ENCODE peak calls at places on chromosomes 3 and 15, in four cellular contexts. Y is astrocyte of the spinal cord, K is breast epithelium, S is psoas muscle. P is an unnamed sample.

GRCh38 chr3:160448845-160449659 is 534 bp downstream of the TRIM59 start:
- DNase-seq in Y (peak), K (no peak), S (no peak), P (peak)

GRCh38 chr3:28328188-28329151 is 20.1 kb upstream of the ZCWPW2 start:
- DNase-seq in Y (peak), K (no peak), S (no peak), P (peak)

GRCh38 chr15:59294961-59295741 is 77.5 kb downstream of the MYO1E start:
- DNase-seq in Y (peak), K (no peak), S (peak), P (peak)

GRCh38 chr3:45783667-45784066 is 12.7 kb downstream of the SLC6A20 start:
- DNase-seq in Y (no peak), K (no peak), S (no peak), P (no peak)

GRCh38 chr3:161264771-161265343 is 43.7 kb downstream of the NMD3 start:
- DNase-seq in Y (no peak), K (no peak), S (no peak), P (peak)

GRCh38 chr3:49022751-49023171 is 840 bp downstream of the NDUFAF3 start:
- DNase-seq in Y (no peak), K (no peak), S (no peak), P (no peak)

GRCh38 chr15:68318008-68318835 is 40.7 kb downstream of the FEM1B start:
- DNase-seq in Y (no peak), K (no peak), S (no peak), P (no peak)

GRCh38 chr15:31842532-31843195 is 187.7 kb upstream of the CHRNA7 start:
- DNase-seq in Y (no peak), K (no peak), S (no peak), P (no peak)

GRCh38 chr3:148930785-148931184 is 60.6 kb upstream of the GYG1 start:
- DNase-seq in Y (peak), K (no peak), S (no peak), P (peak)

GRCh38 chr3:10242182-10243065 is 5.8 kb upstream of the TATDN2 start:
- DNase-seq in Y (peak), K (no peak), S (no peak), P (no peak)

GRCh38 chr3:187616307-187616939 is 53.8 kb downstream of the SST start:
- DNase-seq in Y (peak), K (no peak), S (no peak), P (peak)

GRCh38 chr3:50542177-50543034 is 25.1 kb downstream of the C3orf18 start:
- DNase-seq in Y (peak), K (peak), S (peak), P (peak)

GRCh38 chr3:21944251-21944650 is 193.2 kb upstream of the ZNF385D start:
- DNase-seq in Y (peak), K (no peak), S (no peak), P (no peak)

GRCh38 chr15:39273805-39274411 is 307.0 kb upstream of the THBS1 start:
- DNase-seq in Y (peak), K (peak), S (no peak), P (peak)

GRCh38 chr15:62880278-62880677 is 162.3 kb upstream of the TPM1 start:
- DNase-seq in Y (no peak), K (no peak), S (no peak), P (no peak)

GRCh38 chr3:192444096-192444790 is 283.1 kb downstream of the FGF12 start:
- DNase-seq in Y (peak), K (peak), S (peak), P (peak)

GRCh38 chr3:149771652-149772271 is 19.5 kb upstream of the COMMD2 start:
- DNase-seq in Y (peak), K (peak), S (no peak), P (peak)

GRCh38 chr3:66396161-66396760 is 104.6 kb downstream of the LRIG1 start:
- DNase-seq in Y (no peak), K (no peak), S (no peak), P (peak)

GRCh38 chr15:79942656-79943481 is 28.1 kb downstream of the BCL2A1 start:
- DNase-seq in Y (peak), K (no peak), S (no peak), P (peak)

GRCh38 chr3:72303926-72304325 is 519.0 kb upstream of the PROK2 start:
- DNase-seq in Y (peak), K (no peak), S (no peak), P (no peak)

GRCh38 chr3:136503056-136503455 is 249.1 kb downstream of the STAG1 start:
- DNase-seq in Y (no peak), K (no peak), S (no peak), P (no peak)

GRCh38 chr3:11136871-11137626 is 17.2 kb upstream of the HRH1 start:
- DNase-seq in Y (peak), K (peak), S (peak), P (peak)

GRCh38 chr3:102400142-102400541 is 34.7 kb upstream of the ZPLD1 start:
- DNase-seq in Y (peak), K (no peak), S (no peak), P (peak)

GRCh38 chr3:69408542-69408941 is 22.7 kb upstream of the FRMD4B start:
- DNase-seq in Y (no peak), K (no peak), S (no peak), P (no peak)

GRCh38 chr3:140465988-140466387 is 211.9 kb upstream of the TRIM42 start:
- DNase-seq in Y (no peak), K (no peak), S (no peak), P (no peak)

GRCh38 chr15:62020576-62021160 is 39.6 kb downstream of the VPS13C start:
- DNase-seq in Y (peak), K (no peak), S (no peak), P (no peak)

GRCh38 chr15:72535911-72536310 is 61.8 kb downstream of the ARIH1 start:
- DNase-seq in Y (no peak), K (no peak), S (no peak), P (peak)

GRCh38 chr15:36106640-36107335 is 472.6 kb upstream of the CDIN1 start:
- DNase-seq in Y (no peak), K (no peak), S (no peak), P (peak)

GRCh38 chr15:55250392-55250791 is 39.2 kb downstream of the RAB27A start:
- DNase-seq in Y (peak), K (no peak), S (no peak), P (peak)

GRCh38 chr15:53072077-53072476 is 281.9 kb upstream of the ONECUT1 start:
- DNase-seq in Y (peak), K (peak), S (peak), P (peak)

GRCh38 chr3:100029689-100030088 is 84.6 kb downstream of the FILIP1L start:
- DNase-seq in Y (no peak), K (no peak), S (no peak), P (no peak)

GRCh38 chr15:57784081-57784488 is 77.6 kb downstream of the POLR2M start:
- DNase-seq in Y (peak), K (peak), S (peak), P (peak)

GRCh38 chr3:124451655-124452317 is 278.5 kb upstream of the UMPS start:
- DNase-seq in Y (no peak), K (no peak), S (no peak), P (no peak)

GRCh38 chr15:75597667-75598341 is 18.7 kb upstream of the PTPN9 start:
- DNase-seq in Y (no peak), K (no peak), S (no peak), P (no peak)

GRCh38 chr3:45943207-45943846 is at the start of gene CXCR6:
- DNase-seq in Y (no peak), K (no peak), S (no peak), P (no peak)

GRCh38 chr3:125556314-125556713 is 36.3 kb upstream of the SNX4 start:
- DNase-seq in Y (peak), K (no peak), S (no peak), P (peak)

GRCh38 chr3:123749716-123750115 is 134.4 kb downstream of the MYLK start:
- DNase-seq in Y (peak), K (no peak), S (no peak), P (peak)

GRCh38 chr3:195764961-195765706 is 44.4 kb downstream of the MUC20 start:
- DNase-seq in Y (no peak), K (no peak), S (no peak), P (no peak)

GRCh38 chr3:100189444-100189964 is 71.3 kb upstream of the TBC1D23 start:
- DNase-seq in Y (no peak), K (no peak), S (no peak), P (no peak)

GRCh38 chr15:41791970-41792637 is 17.8 kb downstream of the MAPKBP1 start:
- DNase-seq in Y (no peak), K (no peak), S (no peak), P (no peak)
- TF ChIP-seq CTCF in Y (no peak), K (no peak), S (no peak), P (no peak)

DNA sequence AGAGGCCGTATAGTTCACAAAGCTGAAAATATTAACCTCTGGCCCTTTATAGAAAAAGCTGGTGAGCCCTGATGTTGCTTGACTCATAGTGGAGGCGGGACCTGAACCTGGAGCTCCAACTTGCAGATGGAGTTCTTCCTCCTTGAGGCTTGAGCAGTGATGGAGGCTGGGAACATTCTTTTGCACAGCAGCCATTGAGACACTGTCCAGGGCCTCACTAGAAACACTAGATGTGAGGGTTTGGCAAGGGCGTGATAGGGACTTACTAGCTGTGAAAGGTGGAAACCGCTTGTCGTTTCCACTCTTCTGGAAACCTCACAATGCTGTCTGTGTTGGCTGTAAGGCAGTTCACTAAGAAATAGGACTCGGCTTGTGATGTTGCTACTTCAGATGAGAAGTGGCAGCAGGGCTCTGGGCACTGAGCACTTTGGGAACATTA is 12.5 kb downstream of the SMAD6 start:
- DNase-seq in Y (no peak), K (no peak), S (no peak), P (peak)
- H3K4me3 ChIP-seq in Y (no peak), K (no peak), S (no peak), P (no peak)

DNA sequence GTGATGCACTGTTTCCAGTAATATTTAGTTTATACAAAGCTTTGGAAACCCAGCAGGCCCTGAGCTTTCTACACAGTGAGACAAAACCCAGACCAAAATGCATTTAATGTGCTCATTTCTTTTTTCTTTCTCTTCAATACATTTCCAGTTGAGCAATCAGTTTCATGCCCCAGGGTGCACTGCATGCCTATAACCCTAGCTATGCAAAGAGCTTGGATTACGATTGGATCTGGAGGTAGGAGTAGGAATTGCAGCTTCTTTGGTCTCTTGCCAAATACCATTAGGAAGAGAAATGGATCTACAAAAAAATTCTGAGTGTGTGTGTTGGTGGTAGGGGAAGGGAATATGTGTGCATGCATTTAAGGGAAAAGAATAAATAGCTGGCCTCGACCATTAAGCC is 1001.4 kb downstream of the SQOR start:
- DNase-seq in Y (no peak), K (no peak), S (no peak), P (peak)
- TF ChIP-seq CTCF in Y (no peak), K (no peak), S (no peak), P (no peak)

GRCh38 chr3:178085817-178086123 is 450.5 kb upstream of the KCNMB2 start:
- DNase-seq in Y (no peak), K (no peak), S (no peak), P (no peak)

GRCh38 chr3:178090899-178091298 is 445.3 kb upstream of the KCNMB2 start:
- DNase-seq in Y (no peak), K (no peak), S (no peak), P (no peak)

GRCh38 chr3:178086419-178086818 is 449.8 kb upstream of the KCNMB2 start:
- DNase-seq in Y (no peak), K (no peak), S (no peak), P (no peak)

GRCh38 chr3:178087376-178087775 is 448.9 kb upstream of the KCNMB2 start:
- DNase-seq in Y (no peak), K (no peak), S (no peak), P (no peak)

DNA sequence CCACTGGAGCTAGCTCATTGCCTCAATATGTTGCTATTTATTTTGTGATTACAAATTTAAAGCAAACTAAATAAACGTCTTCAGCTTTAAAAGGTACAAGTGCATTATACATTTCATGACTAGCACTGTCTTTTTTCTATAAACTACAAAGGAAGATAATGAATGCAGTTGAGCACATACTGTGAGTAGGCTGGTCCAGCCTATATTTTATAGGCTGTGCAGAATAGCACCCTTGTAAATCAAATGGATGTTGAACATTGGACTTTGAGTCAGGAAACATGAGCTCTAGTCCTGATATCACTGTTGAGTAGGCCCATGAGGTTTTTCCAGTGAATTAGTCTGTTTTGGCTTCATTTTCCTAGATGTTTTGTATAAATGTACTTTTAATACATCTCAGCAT is 447.3 kb upstream of the KCNMB2 start:
- DNase-seq in Y (no peak), K (no peak), S (no peak), P (no peak)
- H3K4me3 ChIP-seq in Y (no peak), K (no peak), S (no peak), P (no peak)

GRCh38 chr3:53688989-53689388 is 157.2 kb downstream of the CHDH start:
- DNase-seq in Y (no peak), K (no peak), S (no peak), P (no peak)

GRCh38 chr3:53689681-53690080 is 156.5 kb downstream of the CHDH start:
- DNase-seq in Y (no peak), K (no peak), S (no peak), P (no peak)

GRCh38 chr3:53691885-53692284 is 154.3 kb downstream of the CHDH start:
- DNase-seq in Y (no peak), K (no peak), S (no peak), P (no peak)

GRCh38 chr3:53690521-53690920 is 155.7 kb downstream of the CHDH start:
- DNase-seq in Y (no peak), K (no peak), S (no peak), P (no peak)

GRCh38 chr3:53688066-53688465 is 158.2 kb downstream of the CHDH start:
- DNase-seq in Y (no peak), K (no peak), S (no peak), P (no peak)
- TF ChIP-seq CTCF in Y (no peak), K (no peak), S (no peak), P (no peak)

GRCh38 chr15:81000144-81000625 is 538 bp upstream of the TLNRD1 start:
- DNase-seq in Y (no peak), K (no peak), S (no peak), P (peak)

GRCh38 chr15:81000626-81001179 is at the start of gene TLNRD1:
- DNase-seq in Y (peak), K (peak), S (peak), P (peak)

GRCh38 chr15:81001180-81002003 is 669 bp downstream of the TLNRD1 start:
- DNase-seq in Y (peak), K (peak), S (peak), P (peak)

GRCh38 chr15:80998252-80998651 is 2.5 kb upstream of the TLNRD1 start:
- DNase-seq in Y (no peak), K (no peak), S (no peak), P (no peak)

DNA sequence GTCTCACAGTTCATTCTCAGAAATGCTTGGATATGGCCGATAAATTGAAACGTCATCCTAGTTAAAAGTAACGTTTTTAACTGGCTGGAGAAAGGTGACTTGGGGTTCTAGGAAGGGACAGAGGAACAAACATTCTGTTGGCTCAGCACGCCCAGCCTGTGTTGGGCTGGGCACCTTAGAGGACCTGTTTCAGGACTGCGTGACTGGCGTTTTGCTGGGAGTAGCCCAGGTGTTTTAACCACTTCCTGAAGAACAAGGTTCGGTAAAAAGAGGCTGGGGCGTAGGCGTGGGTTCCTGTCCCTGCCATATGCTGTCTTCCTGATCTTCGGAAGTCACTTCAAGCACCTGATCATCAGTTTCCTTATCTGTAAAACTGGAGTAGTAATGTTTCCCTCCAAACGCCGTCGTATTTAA is 1.1 kb upstream of the TLNRD1 start:
- DNase-seq in Y (no peak), K (no peak), S (no peak), P (no peak)
- H3K4me3 ChIP-seq in Y (no peak), K (peak), S (peak), P (peak)

GRCh38 chr3:163951397-163951987 is 1126.8 kb downstream of the SI start:
- DNase-seq in Y (peak), K (no peak), S (no peak), P (no peak)
- TF ChIP-seq CTCF in Y (peak), K (no peak), S (peak), P (no peak)

GRCh38 chr3:52227766-52228165 is 2.3 kb upstream of the TLR9 start:
- DNase-seq in Y (no peak), K (no peak), S (no peak), P (no peak)

GRCh38 chr3:52227117-52227516 is 1.7 kb upstream of the TLR9 start:
- DNase-seq in Y (no peak), K (no peak), S (no peak), P (no peak)

GRCh38 chr3:52223449-52224408 is 1.7 kb downstream of the TLR9 start:
- DNase-seq in Y (no peak), K (no peak), S (no peak), P (no peak)

GRCh38 chr3:52226229-52226817 is 878 bp upstream of the TLR9 start:
- DNase-seq in Y (no peak), K (no peak), S (no peak), P (no peak)

GRCh38 chr3:52225452-52226228 is at the start of gene TLR9:
- DNase-seq in Y (no peak), K (no peak), S (peak), P (no peak)
- H3K4me3 ChIP-seq in Y (no peak), K (no peak), S (no peak), P (no peak)

DNA sequence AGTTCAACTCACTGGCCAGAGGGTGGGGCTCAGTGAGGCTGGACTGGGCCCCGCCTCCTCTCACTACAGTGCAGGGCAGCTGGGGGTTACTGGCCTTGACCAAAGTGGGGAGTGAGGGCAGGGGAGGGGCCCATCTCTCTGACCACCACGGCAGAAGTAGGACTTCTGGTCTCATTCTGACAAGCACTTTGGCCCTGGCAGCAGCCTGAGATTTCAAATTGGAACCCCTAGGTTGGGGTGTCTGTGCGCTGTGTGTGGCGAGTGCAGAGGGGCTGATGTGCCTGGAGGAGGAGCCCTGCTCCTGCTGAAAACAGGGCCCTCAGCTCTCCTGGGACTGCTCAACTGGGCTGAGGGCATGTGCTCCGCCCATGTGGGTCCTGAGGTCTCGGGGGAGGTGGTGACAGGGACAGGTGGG is 60.3 kb upstream of the RPL32 start:
- DNase-seq in Y (no peak), K (no peak), S (peak), P (no peak)
- TF ChIP-seq CTCF in Y (peak), K (no peak), S (no peak), P (no peak)

P was measured in foreskin fibroblast.